ENCODE peak calls at places on chromosomes 5 and 9, in six cellular contexts. S is CD8-positive, alpha-beta T cell; D is keratinocyte; V is A549; U is colonic mucosa; R is uterus. P is an unnamed sample.

GRCh38 chr5:134920848-134921575 is 16.1 kb downstream of the PCBD2 start:
- DNase-seq in S (no peak), D (no peak), V (no peak), U (no peak), R (no peak), P (no peak)

GRCh38 chr5:68884144-68884754 is 209.6 kb upstream of the SLC30A5 start:
- DNase-seq in S (peak), D (no peak), V (no peak), U (no peak), R (no peak), P (no peak)

GRCh38 chr9:127612993-127613954 is 1.2 kb downstream of the STXBP1 start:
- DNase-seq in S (peak), D (no peak), V (peak), U (peak), R (peak), P (peak)

GRCh38 chr5:139651502-139651862 is 3.3 kb downstream of the CXXC5 start:
- DNase-seq in S (no peak), D (no peak), V (peak), U (no peak), R (no peak), P (no peak)

GRCh38 chr9:108618906-108619550 is 236.8 kb downstream of the ACTL7B start:
- DNase-seq in S (no peak), D (no peak), V (no peak), U (no peak), R (no peak), P (peak)

GRCh38 chr9:116482740-116483139 is 204.4 kb upstream of the TRIM32 start:
- DNase-seq in S (no peak), D (no peak), V (no peak), U (no peak), R (no peak), P (no peak)

GRCh38 chr5:172952034-172952511 is 7.2 kb upstream of the RPL26L1 start:
- DNase-seq in S (no peak), D (no peak), V (peak), U (no peak), R (no peak), P (no peak)

GRCh38 chr9:19967567-19968459 is 179.0 kb upstream of the SLC24A2 start:
- DNase-seq in S (no peak), D (no peak), V (no peak), U (no peak), R (no peak), P (no peak)

GRCh38 chr9:77224750-77225312 is 47.5 kb downstream of the VPS13A start:
- DNase-seq in S (no peak), D (no peak), V (no peak), U (no peak), R (no peak), P (peak)

GRCh38 chr5:159511570-159511969 is 181.3 kb upstream of the IL12B start:
- DNase-seq in S (no peak), D (no peak), V (peak), U (no peak), R (no peak), P (no peak)

GRCh38 chr9:117178596-117179111 is 236.2 kb downstream of the ASTN2 start:
- DNase-seq in S (no peak), D (no peak), V (no peak), U (no peak), R (no peak), P (no peak)

GRCh38 chr5:1946122-1946677 is 63.5 kb upstream of the IRX4 start:
- DNase-seq in S (no peak), D (no peak), V (no peak), U (no peak), R (no peak), P (no peak)

GRCh38 chr5:76808142-76808691 is 10.6 kb upstream of the F2RL1 start:
- DNase-seq in S (no peak), D (no peak), V (no peak), U (no peak), R (no peak), P (no peak)

GRCh38 chr5:52674815-52675545 is 112.7 kb upstream of the ITGA1 start:
- DNase-seq in S (no peak), D (no peak), V (no peak), U (no peak), R (no peak), P (peak)

GRCh38 chr9:70563437-70564204 is 149.2 kb upstream of the KLF9 start:
- DNase-seq in S (peak), D (no peak), V (no peak), U (no peak), R (no peak), P (peak)

GRCh38 chr5:160213537-160213936 is 15.8 kb upstream of the FABP6 start:
- DNase-seq in S (no peak), D (no peak), V (peak), U (no peak), R (no peak), P (no peak)

GRCh38 chr9:38680827-38681226 is 39.1 kb downstream of the FAM240B start:
- DNase-seq in S (no peak), D (no peak), V (no peak), U (no peak), R (no peak), P (no peak)

GRCh38 chr5:59299006-59299405 is 594.5 kb downstream of the PDE4D start:
- DNase-seq in S (no peak), D (no peak), V (no peak), U (no peak), R (no peak), P (no peak)

GRCh38 chr5:36146390-36146789 is 5.3 kb downstream of the LMBRD2 start:
- DNase-seq in S (no peak), D (no peak), V (no peak), U (no peak), R (no peak), P (no peak)

GRCh38 chr5:3359642-3360041 is 236.0 kb upstream of the IRX1 start:
- DNase-seq in S (no peak), D (no peak), V (no peak), U (peak), R (no peak), P (no peak)

GRCh38 chr5:122332589-122333555 is 20.8 kb downstream of the SNCAIP start:
- DNase-seq in S (no peak), D (no peak), V (no peak), U (no peak), R (no peak), P (no peak)

GRCh38 chr9:97672403-97672802 is 24.7 kb downstream of the XPA start:
- DNase-seq in S (no peak), D (no peak), V (no peak), U (no peak), R (no peak), P (no peak)

GRCh38 chr5:12214631-12215030 is 310.4 kb upstream of the CTNND2 start:
- DNase-seq in S (no peak), D (no peak), V (no peak), U (no peak), R (no peak), P (no peak)

GRCh38 chr5:135269828-135270545 is 129.0 kb downstream of the MACROH2A1 start:
- DNase-seq in S (no peak), D (no peak), V (no peak), U (no peak), R (peak), P (peak)

GRCh38 chr5:127080001-127080478 is 6.7 kb upstream of the C5orf63 start:
- DNase-seq in S (no peak), D (no peak), V (no peak), U (no peak), R (no peak), P (no peak)

GRCh38 chr5:113202904-113203716 is 226.5 kb downstream of the DCP2 start:
- DNase-seq in S (no peak), D (peak), V (peak), U (no peak), R (no peak), P (peak)
- H3K4me3 ChIP-seq in S (no peak), D (peak), V (no peak), U (no peak), R (no peak), P (peak)

GRCh38 chr9:93520523-93520922 is 55.9 kb upstream of the PHF2 start:
- DNase-seq in S (no peak), D (no peak), V (peak), U (no peak), R (no peak), P (no peak)
- TF ChIP-seq CTCF in S (no peak), D (no peak), V (no peak), U (no peak), R (no peak), P (peak)

DNA sequence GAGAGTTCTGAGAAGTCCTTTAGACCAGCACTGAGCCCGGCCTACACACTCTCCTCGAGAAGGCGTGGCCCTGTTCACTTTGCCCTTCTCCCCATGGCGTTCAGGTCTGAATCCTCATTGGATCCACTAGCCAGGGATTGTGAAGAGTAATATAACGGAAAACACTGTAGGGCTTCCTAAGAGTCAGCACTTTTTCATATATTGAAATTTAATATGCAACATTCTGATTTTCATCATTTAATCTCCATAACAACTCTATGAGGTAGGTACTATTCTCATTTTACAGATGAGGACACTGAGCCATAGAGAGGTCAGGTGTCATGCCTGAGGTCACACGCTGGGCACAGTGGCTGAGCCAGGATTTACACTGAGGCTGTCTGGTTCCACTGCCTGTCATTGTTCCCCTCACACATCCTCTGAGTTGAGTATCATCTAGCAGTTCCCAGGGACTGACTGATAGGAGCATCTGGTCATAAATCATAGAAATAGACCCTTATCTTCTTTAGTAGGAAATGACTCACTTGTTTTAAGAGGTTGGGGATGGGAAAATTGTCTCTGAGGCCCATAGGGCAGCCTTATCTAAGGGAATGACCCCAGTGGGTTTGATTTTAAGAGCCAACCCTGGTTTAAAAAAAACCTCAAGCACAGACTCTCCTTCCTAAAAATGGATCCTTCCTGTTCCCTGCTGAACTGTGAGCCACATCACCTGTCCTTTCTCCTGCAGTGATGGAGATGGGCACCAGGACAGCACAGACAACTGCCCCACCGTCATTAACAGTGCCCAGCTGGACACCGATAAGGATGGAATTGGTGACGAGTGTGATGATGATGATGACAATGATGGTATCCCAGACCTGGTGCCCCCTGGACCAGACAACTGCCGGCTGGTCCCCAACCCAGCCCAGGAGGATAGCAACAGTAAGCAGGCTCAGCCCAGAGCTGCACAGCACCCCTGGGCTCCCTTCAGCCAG is 41.3 kb downstream of the THBS4 start:
- DNase-seq in S (no peak), D (no peak), V (no peak), U (no peak), R (no peak), P (peak)
- H3K27ac ChIP-seq in S (no peak), D (no peak), V (no peak), U (no peak), R (no peak), P (peak)

GRCh38 chr9:122370303-122370702 is 521 bp upstream of the PTGS1 start:
- DNase-seq in S (no peak), D (no peak), V (no peak), U (no peak), R (no peak), P (no peak)
- H3K4me3 ChIP-seq in S (no peak), D (no peak), V (no peak), U (peak), R (no peak), P (no peak)

DNA sequence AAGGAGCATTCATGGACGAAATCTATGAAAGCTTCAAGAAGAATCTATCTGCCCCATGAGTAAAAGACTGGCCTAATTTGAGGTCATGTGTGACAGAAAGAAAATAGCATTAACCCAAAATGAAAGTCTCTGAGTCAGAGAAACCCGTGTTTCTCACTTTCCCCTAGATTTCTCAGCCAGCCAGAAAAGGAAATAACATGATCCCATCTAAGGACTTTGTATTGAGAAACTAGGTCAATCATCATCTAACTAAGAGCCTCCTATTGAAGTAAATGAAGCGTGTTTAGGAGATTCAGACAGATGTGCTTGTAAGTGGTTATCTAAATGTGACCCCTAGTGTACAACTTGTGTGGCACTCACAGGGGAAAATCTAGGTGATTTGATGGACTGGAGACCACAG is 77.3 kb upstream of the ZNF366 start:
- DNase-seq in S (no peak), D (no peak), V (peak), U (no peak), R (no peak), P (no peak)
- TF ChIP-seq CTCF in S (no peak), D (no peak), V (no peak), U (no peak), R (no peak), P (no peak)

P was measured in brain microvascular endothelial cell.